ENCODE peak calls at places on chromosome 19, in four cellular contexts. R, B, L and C are unnamed samples. For H4K20me1, the result is how much of the 10 kb centered on the place peaks cover.

GRCh38 chr19:32186542-32187330 is 158.7 kb upstream of the ZNF507 start:
- DNase-seq in R (no peak), B (no peak), L (no peak), C (no peak)

GRCh38 chr19:17749912-17750317 is 1.4 kb upstream of the FCHO1 start:
- DNase-seq in R (no peak), B (no peak), L (no peak), C (no peak)

GRCh38 chr19:39679791-39680168 is 24.1 kb downstream of the LGALS16 start:
- DNase-seq in R (no peak), B (no peak), L (no peak), C (no peak)

GRCh38 chr19:41320185-41320518 is 10.2 kb downstream of the CCDC97 start:
- DNase-seq in R (no peak), B (no peak), L (no peak), C (no peak)

GRCh38 chr19:3760871-3761361 is 576 bp downstream of the APBA3 start:
- DNase-seq in R (peak), B (no peak), L (peak), C (no peak)

GRCh38 chr19:7913652-7914051 is 978 bp upstream of the TGFBR3L start:
- DNase-seq in R (no peak), B (no peak), L (no peak), C (no peak)

GRCh38 chr19:55633866-55634265 is 6.9 kb upstream of the ZNF580 start:
- DNase-seq in R (no peak), B (no peak), L (no peak), C (no peak)

GRCh38 chr19:10093295-10094186 is 7.4 kb downstream of the SHFL start:
- DNase-seq in R (no peak), B (no peak), L (peak), C (no peak)

GRCh38 chr19:39846678-39847486 is 703 bp upstream of the FBL start:
- DNase-seq in R (no peak), B (no peak), L (peak), C (no peak)

GRCh38 chr19:42655748-42656147 is 61.0 kb upstream of the CEACAM8 start:
- DNase-seq in R (no peak), B (no peak), L (no peak), C (no peak)

GRCh38 chr19:34482380-34483250 is 1.1 kb downstream of the WTIP start:
- DNase-seq in R (peak), B (peak), L (no peak), C (no peak)
- TF ChIP-seq FOS in R (no peak), B (no peak), L (no peak), C (no peak)

GRCh38 chr19:54209748-54210494 is 9.3 kb downstream of the RPS9 start:
- DNase-seq in R (peak), B (peak), L (peak), C (no peak)
- H4K20me1 ChIP-seq in R (half or more), B (under half), L (half or more), C (under half)

GRCh38 chr19:5078666-5079409 is 109.9 kb downstream of the KDM4B start:
- DNase-seq in R (no peak), B (no peak), L (no peak), C (no peak)

GRCh38 chr19:5077209-5077515 is 108.2 kb downstream of the KDM4B start:
- DNase-seq in R (no peak), B (no peak), L (no peak), C (no peak)

GRCh38 chr19:5076440-5077208 is 107.7 kb downstream of the KDM4B start:
- DNase-seq in R (no peak), B (no peak), L (no peak), C (no peak)

GRCh38 chr19:5079410-5079774 is 110.5 kb downstream of the KDM4B start:
- DNase-seq in R (no peak), B (no peak), L (no peak), C (no peak)

GRCh38 chr19:5078179-5078578 is 109.3 kb downstream of the KDM4B start:
- DNase-seq in R (no peak), B (no peak), L (no peak), C (no peak)
- TF ChIP-seq FOS in R (no peak), B (no peak), L (no peak), C (no peak)

GRCh38 chr19:47155141-47155540 is 24.5 kb downstream of the SAE1 start:
- DNase-seq in R (no peak), B (no peak), L (no peak), C (no peak)
- H4K20me1 ChIP-seq in R (under half), B (under half), L (under half), C (under half)

DNA sequence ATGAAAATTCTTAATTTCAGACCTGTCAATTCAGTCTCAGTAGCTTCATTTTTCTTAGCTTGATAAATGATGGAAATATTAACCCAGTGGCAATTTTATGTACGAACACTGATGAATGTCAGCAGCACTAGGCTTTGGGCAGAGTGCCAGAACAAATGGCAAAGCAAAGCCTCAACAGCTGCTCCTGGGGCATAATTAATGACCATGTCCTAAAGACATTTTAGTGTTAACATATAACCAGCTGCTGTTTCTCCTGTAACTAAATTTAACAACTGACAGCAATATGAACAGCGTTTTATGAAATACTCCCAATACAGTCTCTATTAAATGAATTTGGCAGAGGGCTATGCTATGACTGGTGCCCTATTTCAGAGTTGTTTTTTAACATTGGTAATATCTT is 47.1 kb downstream of the ZNF568 start:
- DNase-seq in R (no peak), B (no peak), L (no peak), C (no peak)
- TF ChIP-seq FOS in R (no peak), B (no peak), L (no peak), C (no peak)

DNA sequence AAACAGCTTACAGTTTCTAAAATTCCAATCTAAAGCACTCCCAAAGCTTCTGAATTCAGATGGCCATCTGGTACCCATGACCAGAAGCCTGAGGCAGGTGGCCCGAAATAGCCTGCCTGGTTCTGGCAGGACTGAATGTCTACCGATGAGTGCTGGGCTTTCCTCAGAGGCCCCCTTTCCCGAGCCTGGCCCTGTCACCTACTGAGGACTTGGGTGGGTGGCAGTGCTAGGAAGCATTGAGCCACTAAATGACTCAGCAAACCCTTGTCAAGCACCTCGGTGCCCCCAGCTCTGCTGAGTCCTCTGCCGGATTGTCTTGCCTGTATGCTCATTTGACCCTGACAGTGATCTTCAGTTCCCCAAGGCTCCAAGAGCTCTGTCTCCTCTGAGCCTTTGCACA is 17.8 kb downstream of the PPP1R37 start:
- DNase-seq in R (no peak), B (no peak), L (no peak), C (peak)
- H4K20me1 ChIP-seq in R (half or more), B (under half), L (under half), C (under half)

GRCh38 chr19:1266818-1267440 is 2.2 kb upstream of the CIRBP start:
- DNase-seq in R (no peak), B (peak), L (no peak), C (no peak)
- TF ChIP-seq FOS in R (no peak), B (no peak), L (no peak), C (no peak)

DNA sequence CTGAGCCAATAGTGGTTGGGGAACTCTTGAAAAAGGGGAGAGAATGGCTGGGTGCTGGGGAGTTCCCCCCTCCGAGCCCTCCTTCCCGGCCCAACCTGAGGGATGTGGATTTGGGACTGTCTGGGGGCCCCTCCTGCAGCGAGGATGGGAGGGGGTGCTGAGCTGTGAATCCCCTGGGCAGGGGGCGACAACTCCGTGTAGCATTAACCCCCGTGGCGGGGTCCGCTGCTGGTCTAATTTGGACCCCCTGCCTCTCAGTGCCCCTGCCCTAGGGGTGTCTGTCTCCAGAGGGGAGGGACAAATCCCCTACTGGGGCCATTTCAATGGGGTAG is 9.7 kb downstream of the MIDN start:
- DNase-seq in R (no peak), B (no peak), L (no peak), C (no peak)
- H4K20me1 ChIP-seq in R (half or more), B (under half), L (under half), C (under half)